ENCODE peak calls at places on chromosomes 5 and 9, in eight cellular contexts. A is neuronal stem cell, O is tibial nerve, F is AG10803, W is breast epithelium, X is lower leg skin, L is fibroblast of the aortic adventitia, G is GM12865. Y is an unnamed sample.
A peak's percentile ranks its signal among the peaks of the same experiment; 100 is the strongest.

GRCh38 chr5:454936-455335 is 12.0 kb downstream of the EXOC3 start:
- DNase-seq in F (no peak), X (peak; percentile 73), W (no peak), A (no peak), L (no peak), O (no peak), G (no peak), Y (no peak)

GRCh38 chr5:102589661-102590060 is 90.9 kb upstream of the SLCO6A1 start:
- DNase-seq in W (no peak), A (no peak), L (peak; percentile 4), O (no peak), X (no peak), F (peak; percentile 37), G (no peak), Y (no peak)

GRCh38 chr9:35960029-35960655 is 2.2 kb upstream of the OR2S2 start:
- DNase-seq in F (peak; percentile 85), G (no peak), X (no peak), O (no peak), A (no peak), L (peak; percentile 51), W (no peak), Y (no peak)

GRCh38 chr5:8840237-8840636 is 705.6 kb downstream of the SEMA5A start:
- DNase-seq in A (no peak), O (no peak), X (no peak), W (no peak), L (no peak), G (no peak), F (no peak), Y (no peak)

GRCh38 chr9:19085295-19085694 is 17.4 kb downstream of the HAUS6 start:
- DNase-seq in W (no peak), X (no peak), L (peak; percentile 23), F (peak; percentile 27), G (peak; percentile 36), O (no peak), A (no peak), Y (no peak)

GRCh38 chr9:4497855-4498254 is 7.6 kb downstream of the SLC1A1 start:
- DNase-seq in A (no peak), W (no peak), O (no peak), F (peak; percentile 81), G (peak; percentile 32), L (peak; percentile 86), X (no peak), Y (no peak)

GRCh38 chr9:98222885-98223640 is 30.6 kb upstream of the CORO2A start:
- DNase-seq in W (no peak), F (peak; percentile 100), O (peak; percentile 44), X (no peak), L (peak; percentile 99), A (no peak), G (no peak), Y (no peak)

GRCh38 chr9:137740311-137740710 is 121.5 kb downstream of the EHMT1 start:
- DNase-seq in O (no peak), W (no peak), X (no peak), F (peak; percentile 45), G (no peak), L (peak; percentile 43), A (no peak), Y (peak; percentile 55)

GRCh38 chr9:97993000-97993399 is 9.9 kb downstream of the ANP32B start:
- DNase-seq in F (no peak), L (no peak), W (no peak), O (no peak), G (peak; percentile 38), A (no peak), X (no peak), Y (no peak)

GRCh38 chr9:18638448-18639249 is 164.7 kb downstream of the ADAMTSL1 start:
- DNase-seq in O (no peak), A (no peak), W (no peak), G (no peak), L (peak; percentile 58), X (no peak), F (peak; percentile 50), Y (no peak)

GRCh38 chr9:14652729-14653377 is 40.4 kb downstream of the ZDHHC21 start:
- DNase-seq in G (no peak), F (no peak), O (no peak), A (peak; percentile 14), W (no peak), X (no peak), L (peak; percentile 24), Y (no peak)

DNA sequence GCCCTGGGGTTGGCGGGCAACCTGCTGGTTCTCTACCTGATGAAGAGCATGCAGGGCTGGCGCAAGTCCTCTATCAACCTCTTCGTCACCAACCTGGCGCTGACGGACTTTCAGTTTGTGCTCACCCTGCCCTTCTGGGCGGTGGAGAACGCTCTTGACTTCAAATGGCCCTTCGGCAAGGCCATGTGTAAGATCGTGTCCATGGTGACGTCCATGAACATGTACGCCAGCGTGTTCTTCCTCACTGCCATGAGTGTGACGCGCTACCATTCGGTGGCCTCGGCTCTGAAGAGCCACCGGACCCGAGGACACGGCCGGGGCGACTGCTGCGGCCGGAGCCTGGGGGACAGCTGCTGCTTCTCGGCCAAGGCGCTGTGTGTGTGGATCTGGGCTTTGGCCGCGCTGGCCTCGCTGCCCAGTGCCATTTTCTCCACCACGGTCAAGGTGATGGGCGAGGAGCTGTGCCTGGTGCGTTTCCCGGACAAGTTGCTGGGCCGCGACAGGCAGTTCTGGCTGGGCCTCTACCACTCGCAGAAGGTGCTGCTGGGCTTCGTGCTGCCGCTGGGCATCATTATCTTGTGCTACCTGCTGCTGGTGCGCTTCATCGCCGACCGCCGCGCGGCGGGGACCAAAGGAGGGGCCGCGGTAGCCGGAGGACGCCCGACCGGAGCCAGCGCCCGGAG is 972 bp downstream of the RXFP3 start:
- DNase-seq in O (no peak), X (no peak), G (no peak), F (no peak), L (no peak), W (no peak), A (no peak), Y (peak; percentile 57)
- H3K4me3 ChIP-seq in O (no peak overlapping the region), X (no peak overlapping the region), G (no peak overlapping the region), F (peak overlapping the region; percentile 63), L (peak overlapping the region; percentile 72), W (peak overlapping the region; percentile 34), A (no peak overlapping the region), Y (no peak overlapping the region)

GRCh38 chr5:146878471-146879172 is at the start of gene PPP2R2B:
- DNase-seq in F (peak; percentile 4), O (no peak), A (peak; percentile 69), W (no peak), X (peak; percentile 85), L (peak; percentile 11), G (no peak), Y (peak; percentile 66)
- H3K4me3 ChIP-seq in F (peak within 1 kb of the TSS; percentile 46), O (peak within 1 kb of the TSS; percentile 36), A (peak within 1 kb of the TSS; percentile 86), W (peak within 1 kb of the TSS; percentile 55), X (peak within 1 kb of the TSS; percentile 8), L (peak within 1 kb of the TSS; percentile 56), G (no peak within 1 kb of the TSS), Y (peak within 1 kb of the TSS; percentile 62)

GRCh38 chr5:4232084-4232483 is 636.5 kb downstream of the IRX1 start:
- DNase-seq in L (no peak), G (no peak), X (no peak), W (no peak), O (no peak), A (no peak), F (no peak), Y (no peak)

GRCh38 chr5:4230531-4230904 is 634.9 kb downstream of the IRX1 start:
- DNase-seq in X (no peak), F (no peak), G (no peak), W (no peak), L (no peak), A (peak; percentile 37), O (no peak), Y (no peak)

GRCh38 chr5:4229866-4230265 is 634.2 kb downstream of the IRX1 start:
- DNase-seq in O (no peak), F (no peak), X (no peak), G (no peak), W (no peak), A (no peak), L (no peak), Y (no peak)

GRCh38 chr5:4229414-4229813 is 633.8 kb downstream of the IRX1 start:
- DNase-seq in L (no peak), W (no peak), A (no peak), X (no peak), G (no peak), F (no peak), O (no peak), Y (no peak)

DNA sequence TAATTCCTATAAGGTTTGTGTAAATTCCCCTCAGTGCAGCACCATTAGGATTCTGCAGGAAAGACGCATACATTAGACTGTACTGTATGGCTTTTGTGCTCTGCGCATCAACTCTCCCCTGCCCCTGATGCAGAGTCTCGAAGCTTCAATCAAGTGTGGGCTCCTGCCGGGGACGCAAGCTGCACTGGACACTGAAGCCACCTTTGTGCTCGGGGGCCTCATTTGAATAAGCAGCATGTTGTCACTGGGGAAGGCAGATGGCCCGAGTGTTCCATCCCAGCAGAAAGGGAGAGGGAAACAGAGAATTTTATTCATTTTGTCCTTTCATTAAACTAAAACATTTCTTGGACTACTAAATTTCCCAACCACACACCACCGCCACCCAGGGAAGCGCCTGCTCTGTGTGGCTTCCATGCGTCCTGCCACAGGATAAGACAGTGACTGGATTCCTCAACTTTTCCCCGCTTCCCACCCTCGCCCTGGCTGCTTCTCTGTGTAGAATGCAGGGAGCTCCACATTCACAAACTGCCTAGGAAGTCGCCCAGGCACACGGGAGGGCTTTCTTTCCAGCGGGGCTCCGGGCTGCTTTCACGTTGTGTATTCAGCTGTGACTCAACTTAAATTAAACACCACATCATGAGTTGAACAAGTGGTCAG is 635.4 kb downstream of the IRX1 start:
- DNase-seq in O (no peak), L (no peak), F (no peak), A (peak; percentile 43), W (no peak), G (no peak), X (no peak), Y (no peak)
- H3K4me3 ChIP-seq in O (no peak overlapping the region), L (no peak overlapping the region), F (no peak overlapping the region), A (peak overlapping the region; percentile 34), W (no peak overlapping the region), G (no peak overlapping the region), X (no peak overlapping the region), Y (no peak overlapping the region)

GRCh38 chr5:150209020-150209635 is 19.3 kb downstream of the SLC6A7 start:
- DNase-seq in X (no peak), W (no peak), O (peak; percentile 16), G (no peak), L (no peak), A (no peak), F (peak; percentile 52), Y (no peak)
- H3K4me3 ChIP-seq in X (no peak overlapping the region), W (no peak overlapping the region), O (no peak overlapping the region), G (no peak overlapping the region), L (no peak overlapping the region), A (no peak overlapping the region), F (no peak overlapping the region), Y (no peak overlapping the region)

DNA sequence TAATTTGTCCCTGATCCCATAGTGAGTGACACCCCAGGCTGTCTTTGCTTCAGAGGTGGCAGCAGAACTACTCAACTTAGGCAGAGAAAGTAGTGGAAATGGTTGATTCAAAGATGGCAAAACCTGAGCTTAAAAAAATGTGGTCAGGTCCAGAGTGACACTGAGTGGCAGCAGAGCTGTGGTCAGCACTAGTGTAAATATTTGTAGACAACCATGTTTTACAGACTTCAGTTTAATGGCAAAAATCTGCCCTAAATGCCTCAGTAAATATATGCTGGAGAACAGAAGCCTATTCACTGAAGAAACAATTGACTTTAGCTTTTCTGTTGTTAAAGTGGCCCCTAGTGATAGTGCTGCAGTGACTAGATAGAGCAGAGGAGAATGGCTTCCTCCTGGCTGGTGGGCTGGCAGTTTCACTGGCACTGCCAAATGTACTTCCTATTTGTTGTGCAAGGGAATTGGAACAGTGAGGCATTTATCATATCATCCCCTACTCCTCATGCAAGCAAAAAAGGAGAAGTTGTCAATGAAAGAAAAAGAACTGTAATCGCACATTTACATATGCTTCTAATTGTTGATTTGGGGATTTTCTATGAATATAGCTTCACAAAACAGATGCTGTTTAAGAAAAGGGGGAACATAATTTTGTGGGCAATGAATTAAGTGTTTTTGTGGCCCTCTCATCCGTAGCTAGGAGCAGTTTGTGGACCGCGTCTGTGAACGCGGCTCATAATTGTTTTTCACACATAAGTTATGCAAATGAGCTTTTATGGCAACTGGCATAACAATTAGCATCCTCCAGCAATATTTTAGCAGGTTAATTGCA is 12.0 kb downstream of the PBX3 start:
- DNase-seq in X (no peak), L (peak; percentile 23), G (no peak), A (no peak), F (peak; percentile 43), W (no peak), O (no peak), Y (no peak)
- H3K4me3 ChIP-seq in X (no peak overlapping the region), L (peak overlapping the region; percentile 49), G (no peak overlapping the region), A (no peak overlapping the region), F (peak overlapping the region; percentile 38), W (no peak overlapping the region), O (peak overlapping the region; percentile 9), Y (peak overlapping the region; percentile 38)

Y was measured in right cardiac atrium.